ENCODE peak calls at places on chromosomes 1 and 21, in five cellular contexts. I, N, R, T and E are unnamed samples.

GRCh38 chr1:171421413-171422020 is 63.8 kb upstream of the PRRC2C start:
- DNase-seq in I (no peak), N (no peak), R (no peak), T (no peak), E (no peak)

GRCh38 chr1:21295059-21295401 is 4.8 kb upstream of the ECE1 start:
- DNase-seq in I (no peak), N (no peak), R (no peak), T (no peak), E (no peak)

GRCh38 chr1:170678196-170678595 is 14.3 kb downstream of the PRRX1 start:
- DNase-seq in I (no peak), N (no peak), R (no peak), T (no peak), E (no peak)

GRCh38 chr1:179883739-179884138 is 1.7 kb downstream of the TOR1AIP1 start:
- DNase-seq in I (peak; percentile 37), N (no peak), R (no peak), T (no peak), E (no peak)

GRCh38 chr1:94805912-94806311 is 14.2 kb upstream of the SLC44A3 start:
- DNase-seq in I (peak; percentile 72), N (peak; percentile 63), R (peak; percentile 57), T (no peak), E (no peak)

GRCh38 chr1:162944974-162945639 is 84.1 kb upstream of the CCDC190 start:
- DNase-seq in I (no peak), N (no peak), R (no peak), T (no peak), E (no peak)

GRCh38 chr1:2130156-2130555 is 64.4 kb downstream of the FAAP20 start:
- DNase-seq in I (no peak), N (peak; percentile 57), R (peak; percentile 21), T (no peak), E (no peak)

GRCh38 chr1:32377541-32378220 is 15.3 kb downstream of the TSSK3 start:
- DNase-seq in I (no peak), N (no peak), R (no peak), T (no peak), E (peak; percentile 30)

GRCh38 chr1:157969693-157970485 is 23.6 kb upstream of the KIRREL1 start:
- DNase-seq in I (peak; percentile 72), N (no peak), R (no peak), T (no peak), E (no peak)

GRCh38 chr1:68301538-68301937 is 69.2 kb upstream of the WLS start:
- DNase-seq in I (no peak), N (no peak), R (no peak), T (no peak), E (no peak)

GRCh38 chr1:17755120-17755519 is at the start of gene ACTL8:
- DNase-seq in I (no peak), N (no peak), R (no peak), T (no peak), E (no peak)

GRCh38 chr1:2911391-2912178 is 109.7 kb upstream of the ACTRT2 start:
- DNase-seq in I (no peak), N (no peak), R (no peak), T (no peak), E (no peak)

GRCh38 chr1:77536813-77537212 is 145.6 kb downstream of the ZZZ3 start:
- DNase-seq in I (no peak), N (no peak), R (no peak), T (no peak), E (no peak)

GRCh38 chr1:30009720-30010119 is 713.7 kb downstream of the MATN1 start:
- DNase-seq in I (no peak), N (no peak), R (no peak), T (no peak), E (no peak)

GRCh38 chr1:12464028-12464427 is 154.0 kb downstream of the DHRS3 start:
- DNase-seq in I (no peak), N (no peak), R (no peak), T (no peak), E (no peak)

DNA sequence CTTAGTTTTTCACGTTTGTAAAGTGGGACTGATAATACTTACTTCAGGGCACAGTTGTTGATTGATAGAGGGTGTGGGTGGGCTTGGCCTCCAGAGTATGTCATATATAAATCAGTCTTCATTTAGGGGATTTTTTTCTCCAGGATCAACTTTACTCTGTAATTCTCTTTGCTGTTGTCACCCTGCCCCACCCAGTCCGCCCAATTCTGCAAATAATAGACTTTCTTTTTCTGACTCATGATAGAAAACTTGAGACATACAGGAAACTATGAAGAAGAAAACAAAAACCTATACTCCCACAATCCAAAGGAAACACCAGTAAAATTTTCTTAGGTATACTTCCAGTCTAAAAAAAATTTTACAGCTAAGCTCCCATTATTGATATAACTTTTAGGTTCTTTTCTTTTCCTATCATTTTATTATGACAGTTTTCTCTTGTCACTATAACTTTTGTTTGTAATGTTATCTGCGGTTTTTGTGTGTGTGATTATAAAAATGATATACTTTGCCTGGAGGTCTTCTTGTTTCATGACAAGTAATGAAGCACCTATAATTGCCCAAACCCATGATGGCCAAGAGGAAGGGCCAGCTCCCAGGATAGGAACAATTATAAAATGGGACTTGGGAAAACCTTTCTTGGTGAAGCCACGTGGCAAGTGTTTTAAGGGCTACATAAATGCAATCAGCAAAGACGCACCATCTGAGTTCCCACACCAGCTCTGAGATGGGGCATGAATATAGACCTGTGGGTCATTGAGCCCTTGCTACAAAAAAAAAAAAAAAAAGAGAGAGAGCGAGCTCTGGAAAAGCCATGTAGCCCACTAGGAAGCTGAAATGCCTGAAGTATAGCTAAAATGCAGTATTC is 462.4 kb upstream of the RUNX1 start:
- DNase-seq in I (no peak), N (no peak), R (no peak), T (no peak), E (no peak)
- H3K4me1 ChIP-seq in I (no peaks in the 10 kb centered on the region), N (no peaks in the 10 kb centered on the region), R (no peaks in the 10 kb centered on the region), T (peaks cover 7% of the 10 kb centered on the region), E (no peaks in the 10 kb centered on the region)

DNA sequence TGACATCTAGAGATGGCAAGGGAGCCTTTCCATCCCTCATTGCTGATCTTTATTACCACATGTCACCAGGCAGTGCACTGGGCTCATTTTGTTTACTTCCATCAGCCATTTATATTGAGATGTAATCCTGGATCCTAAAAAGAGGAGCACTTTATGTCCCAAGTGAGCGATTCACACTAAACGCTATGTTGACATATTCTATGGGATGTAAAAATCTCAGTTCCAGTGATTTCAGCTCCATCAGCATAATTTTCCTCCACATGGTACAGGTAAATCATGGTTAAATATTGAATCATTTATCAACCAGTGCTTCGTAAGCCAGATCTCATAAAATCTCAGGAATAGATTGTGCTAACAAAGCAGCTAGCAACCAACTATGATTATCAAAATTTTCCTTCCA is 634.8 kb upstream of the PLXNA2 start:
- DNase-seq in I (no peak), N (no peak), R (no peak), T (no peak), E (no peak)
- H3K4me1 ChIP-seq in I (no peaks in the 10 kb centered on the region), N (no peaks in the 10 kb centered on the region), R (no peaks in the 10 kb centered on the region), T (no peaks in the 10 kb centered on the region), E (no peaks in the 10 kb centered on the region)

GRCh38 chr1:189237008-189237407 is 1240.7 kb downstream of the BRINP3 start:
- DNase-seq in I (no peak), N (no peak), R (no peak), T (peak; percentile 29), E (no peak)
- H3K4me1 ChIP-seq in I (no peaks in the 10 kb centered on the region), N (no peaks in the 10 kb centered on the region), R (no peaks in the 10 kb centered on the region), T (no peaks in the 10 kb centered on the region), E (no peaks in the 10 kb centered on the region)

GRCh38 chr21:45479691-45480675 is 62.3 kb downstream of the SLC19A1 start:
- DNase-seq in I (no peak), N (peak; percentile 61), R (no peak), T (peak; percentile 44), E (no peak)

GRCh38 chr21:45481566-45481965 is 60.7 kb downstream of the SLC19A1 start:
- DNase-seq in I (no peak), N (peak; percentile 48), R (no peak), T (no peak), E (no peak)

GRCh38 chr21:45478816-45479669 is 63.2 kb downstream of the SLC19A1 start:
- DNase-seq in I (no peak), N (peak; percentile 58), R (no peak), T (peak; percentile 48), E (peak; percentile 74)

GRCh38 chr21:45481977-45482898 is 60.0 kb downstream of the SLC19A1 start:
- DNase-seq in I (no peak), N (peak; percentile 49), R (no peak), T (peak; percentile 43), E (peak; percentile 58)

DNA sequence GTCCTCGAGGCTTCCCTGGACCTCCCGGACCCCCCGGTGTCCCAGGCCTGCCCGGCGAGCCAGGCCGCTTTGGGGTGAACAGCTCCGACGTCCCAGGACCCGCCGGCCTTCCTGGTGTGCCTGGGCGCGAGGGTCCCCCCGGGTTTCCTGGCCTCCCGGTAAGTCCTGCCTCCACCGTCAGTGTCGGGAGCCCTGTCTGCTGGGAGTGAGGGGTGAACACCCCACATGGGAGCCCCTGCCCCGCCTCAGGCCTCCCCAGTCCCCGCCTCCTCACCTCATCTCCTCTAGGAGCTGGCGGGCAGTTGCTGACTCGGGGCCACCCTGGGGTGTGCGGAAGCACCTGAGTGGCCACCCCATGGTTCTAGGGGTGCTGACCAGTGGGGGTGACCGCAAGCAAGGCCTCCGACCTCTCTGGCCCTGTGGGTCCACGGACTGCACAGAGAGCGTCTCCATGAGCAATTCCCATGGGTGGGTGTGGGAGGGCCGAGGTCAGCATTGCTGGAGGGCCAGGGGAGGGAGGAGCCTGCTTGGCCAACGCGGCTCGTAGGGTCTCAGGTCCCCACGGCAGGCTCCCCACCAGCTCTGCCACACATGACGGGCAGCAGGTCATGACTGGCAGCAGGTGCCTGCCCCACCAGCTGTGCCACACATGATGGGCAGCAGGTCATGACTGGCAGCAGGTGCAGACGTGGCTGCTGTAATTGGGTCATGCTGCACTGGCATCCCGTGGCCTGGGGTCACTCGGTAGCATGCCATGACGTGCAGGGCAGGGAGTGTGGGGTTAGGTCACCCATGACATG is 61.3 kb downstream of the SLC19A1 start:
- DNase-seq in I (no peak), N (peak; percentile 60), R (no peak), T (peak; percentile 49), E (peak; percentile 77)
- H3K4me1 ChIP-seq in I (no peaks in the 10 kb centered on the region), N (peaks cover 3% of the 10 kb centered on the region), R (peaks cover 3% of the 10 kb centered on the region), T (no peaks in the 10 kb centered on the region), E (peaks cover 32% of the 10 kb centered on the region)